ENCODE peak calls at places on chromosome 12, in seven cellular contexts. V is A549; A is cardiac muscle cell; P is activated naive CD4-positive, alpha-beta T cell treated with anti-CD3 and anti-CD28 coated beads, Interleukin-2, amount 10 ng/mL, durations not matched to agents 7 days and 5 days; L is AG20443; B is amygdala; X is GM03348. E is an unnamed sample.

GRCh38 chr12:93794738-93795137 is 117.6 kb downstream of the CRADD start:
- DNase-seq in V (no peak), A (no peak), P (no peak), L (no peak), B (no peak), X (no peak), E (no peak)

GRCh38 chr12:131755305-131756113 is 44.6 kb downstream of the SFSWAP start:
- DNase-seq in V (peak; percentile 42), A (peak; percentile 13), P (peak; percentile 57), L (no peak), B (no peak), X (no peak), E (peak; percentile 63)

GRCh38 chr12:19869413-19869812 is 430.1 kb downstream of the AEBP2 start:
- DNase-seq in V (no peak), A (no peak), P (no peak), L (no peak), B (no peak), X (no peak), E (no peak)

GRCh38 chr12:27542628-27543027 is 18.6 kb downstream of the PPFIBP1 start:
- DNase-seq in V (no peak), A (no peak), P (no peak), L (peak; percentile 57), B (no peak), X (peak; percentile 72), E (no peak)

GRCh38 chr12:113477171-113477841 is 5.6 kb upstream of the LHX5 start:
- DNase-seq in V (no peak), A (no peak), P (no peak), L (no peak), B (no peak), X (no peak), E (no peak)

GRCh38 chr12:49874142-49874897 is 29.4 kb downstream of the FAIM2 start:
- DNase-seq in V (no peak), A (no peak), P (no peak), L (no peak), B (peak; percentile 72), X (no peak), E (no peak)

GRCh38 chr12:30905483-30906009 is 21.0 kb upstream of the TSPAN11 start:
- DNase-seq in V (no peak), A (no peak), P (no peak), L (no peak), B (no peak), X (no peak), E (no peak)

GRCh38 chr12:64610092-64610659 is at the start of gene RASSF3:
- DNase-seq in V (peak; percentile 53), A (peak; percentile 88), P (peak; percentile 88), L (peak; percentile 85), B (peak; percentile 29), X (peak; percentile 91), E (peak; percentile 64)

GRCh38 chr12:9640024-9640423 is 29.5 kb upstream of the CLEC2D start:
- DNase-seq in V (no peak), A (no peak), P (no peak), L (no peak), B (no peak), X (no peak), E (no peak)

GRCh38 chr12:6229224-6229748 is 29.1 kb downstream of the CD9 start:
- DNase-seq in V (no peak), A (no peak), P (no peak), L (no peak), B (no peak), X (no peak), E (peak; percentile 50)

GRCh38 chr12:12333980-12334709 is 15.9 kb downstream of the MANSC1 start:
- DNase-seq in V (peak; percentile 72), A (peak; percentile 63), P (peak; percentile 70), L (peak; percentile 79), B (peak; percentile 7), X (peak; percentile 83), E (peak; percentile 73)

GRCh38 chr12:52147367-52147972 is 44.3 kb downstream of the KRT80 start:
- DNase-seq in V (peak; percentile 96), A (no peak), P (no peak), L (peak; percentile 99), B (no peak), X (peak; percentile 99), E (peak; percentile 68)

E was measured in HuH-7.